ENCODE peak calls at places on chromosomes 13 and 19, in four cellular contexts. M, Q, K and O are unnamed samples.

GRCh38 chr13:51562011-51562671 is 22.1 kb upstream of the WDFY2 start:
- DNase-seq in K (no peak), M (no peak), Q (no peak), O (no peak)

GRCh38 chr13:22107549-22107948 is 436.7 kb downstream of the FGF9 start:
- DNase-seq in M (no peak), K (peak), Q (no peak), O (no peak)

GRCh38 chr13:27663947-27664346 is 42.3 kb downstream of the POLR1D start:
- DNase-seq in M (no peak), Q (no peak), K (no peak), O (no peak)

GRCh38 chr13:54958781-54959180 is 1930.2 kb downstream of the OLFM4 start:
- DNase-seq in M (no peak), Q (no peak), K (no peak), O (no peak)

GRCh38 chr19:33469171-33470039 is 52.2 kb downstream of the PEPD start:
- DNase-seq in M (no peak), K (no peak), Q (no peak), O (no peak)

GRCh38 chr13:43908156-43909126 is 28.7 kb downstream of the LACC1 start:
- DNase-seq in K (peak), Q (no peak), M (peak), O (peak)

GRCh38 chr13:27496851-27497250 is 46.5 kb upstream of the MTIF3 start:
- DNase-seq in Q (no peak), M (no peak), K (no peak), O (no peak)

GRCh38 chr19:12703056-12703455 is 6.6 kb upstream of the FBXW9 start:
- DNase-seq in M (no peak), Q (no peak), K (no peak), O (peak)

GRCh38 chr19:50819636-50820035 is 4.0 kb downstream of the KLK1 start:
- DNase-seq in Q (no peak), M (no peak), K (no peak), O (no peak)

GRCh38 chr13:30779608-30780007 is 44.3 kb downstream of the ALOX5AP start:
- DNase-seq in Q (no peak), M (no peak), K (no peak), O (no peak)

GRCh38 chr13:22915442-22916082 is 265.2 kb upstream of the SGCG start:
- DNase-seq in M (peak), K (peak), Q (no peak), O (peak)

DNA sequence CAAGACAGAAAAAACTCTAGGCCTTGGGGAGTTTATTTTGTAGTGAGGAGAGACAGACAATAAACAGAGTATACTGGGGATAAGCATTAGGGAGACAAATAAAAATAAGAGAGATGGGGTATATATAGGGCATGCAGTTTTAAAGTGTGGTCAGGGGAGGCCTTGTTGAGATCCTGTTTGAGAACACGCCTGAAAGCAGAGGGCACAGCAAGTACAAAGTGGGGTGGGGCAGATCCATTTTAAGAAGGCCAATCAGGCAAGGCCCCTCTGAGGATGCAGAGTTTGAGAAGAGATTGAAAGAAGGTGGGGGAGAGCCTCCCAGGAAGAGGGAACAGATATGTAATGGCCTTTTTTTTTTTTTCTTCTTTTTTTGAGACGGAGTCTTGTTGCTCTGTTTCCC is 2.1 kb downstream of the PPP2R1A start:
- DNase-seq in M (no peak), K (no peak), Q (no peak), O (no peak)
- H3K4me3 ChIP-seq in M (no peak), K (peak), Q (peak), O (peak)

GRCh38 chr13:113023217-113023597 is 54.2 kb downstream of the MCF2L start:
- DNase-seq in K (no peak), Q (no peak), M (peak), O (no peak)
- H3K4me3 ChIP-seq in K (no peak), Q (no peak), M (no peak), O (no peak)

GRCh38 chr13:68551701-68552522 is 1321.8 kb upstream of the PCDH9 start:
- DNase-seq in K (no peak), M (no peak), Q (no peak), O (no peak)
- H3K4me3 ChIP-seq in K (no peak), M (no peak), Q (no peak), O (no peak)

GRCh38 chr13:24272452-24273161 is 36.8 kb upstream of the C1QTNF9 start:
- DNase-seq in Q (no peak), K (no peak), M (no peak), O (no peak)
- H3K4me3 ChIP-seq in Q (peak), K (no peak), M (peak), O (no peak)

GRCh38 chr13:73103238-73103637 is 44.4 kb downstream of the KLF5 start:
- DNase-seq in Q (no peak), M (no peak), K (no peak), O (no peak)
- H3K4me3 ChIP-seq in Q (no peak), M (no peak), K (no peak), O (no peak)

DNA sequence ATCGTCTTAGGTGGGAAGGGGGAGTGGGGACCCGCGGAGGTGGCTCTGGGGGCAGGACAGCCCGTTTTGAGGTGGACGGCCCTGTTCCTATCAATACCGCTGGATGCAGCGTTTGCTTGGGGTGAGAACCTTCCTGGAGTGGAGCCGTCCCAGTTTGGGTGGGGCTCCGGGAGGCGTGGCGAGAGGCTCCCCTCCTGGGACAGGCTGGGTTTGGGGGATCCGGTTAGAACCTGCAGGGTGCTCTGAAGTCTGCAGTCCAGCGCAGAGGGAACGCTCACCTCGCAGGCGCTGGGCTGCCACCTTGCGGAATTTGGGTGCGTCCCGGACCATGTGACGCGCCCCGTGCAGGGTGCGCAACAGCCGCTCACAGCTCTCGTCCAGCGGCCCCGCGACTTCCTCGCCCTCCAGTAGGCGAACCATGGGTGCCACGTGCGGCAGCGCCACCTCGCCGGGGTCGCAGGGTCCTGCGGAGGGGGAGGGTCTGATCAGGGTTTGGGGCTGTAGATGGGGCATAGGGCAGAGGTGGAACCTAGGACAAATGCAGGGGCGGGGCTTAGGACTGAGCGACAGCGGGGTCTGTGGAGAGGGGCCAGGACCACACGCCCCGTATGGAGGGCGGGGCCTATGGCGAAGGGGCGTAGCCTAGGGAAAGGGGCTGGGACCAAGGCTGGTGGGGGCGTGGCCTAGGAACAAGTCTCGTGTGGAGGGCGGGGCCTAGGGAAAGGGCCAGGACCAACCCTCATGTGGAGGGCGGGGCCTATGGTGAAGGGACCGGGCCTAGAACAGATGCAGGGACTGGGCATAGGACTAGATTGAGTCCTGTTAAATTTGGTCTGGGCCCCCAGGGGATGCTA is 13.8 kb downstream of the SH2D3A start:
- DNase-seq in M (peak), K (peak), Q (peak), O (peak)
- H3K4me3 ChIP-seq in M (peak), K (no peak), Q (peak), O (peak)